ENCODE peak calls at places on chromosomes 5 and 9, in four cellular contexts. A is CD8-positive, alpha-beta T cell; F is heart right ventricle; T is kidney. J is an unnamed sample. For H3K4me1, the result is how much of the 10 kb centered on the place peaks cover.

GRCh38 chr9:69798737-69799136 is 21.9 kb upstream of the CFAP95 start:
- DNase-seq in F (no peak), A (no peak), T (no peak), J (no peak)

GRCh38 chr5:105462377-105462776 is 1899.8 kb upstream of the NUDT12 start:
- DNase-seq in T (no peak), A (no peak), F (no peak), J (no peak)

GRCh38 chr9:128396970-128397613 is 23.6 kb upstream of the CERCAM start:
- DNase-seq in T (no peak), F (peak), A (no peak), J (no peak)

GRCh38 chr9:37029304-37029775 is 4.7 kb downstream of the PAX5 start:
- DNase-seq in A (no peak), F (no peak), T (no peak), J (no peak)

GRCh38 chr5:171957591-171958251 is 48.7 kb downstream of the FBXW11 start:
- DNase-seq in A (peak), F (no peak), T (no peak), J (no peak)

GRCh38 chr5:43773032-43773830 is 170.3 kb downstream of the NNT start:
- DNase-seq in F (no peak), A (no peak), T (no peak), J (no peak)

GRCh38 chr9:6096821-6097220 is 81.4 kb upstream of the RANBP6 start:
- DNase-seq in A (no peak), T (no peak), F (no peak), J (no peak)

GRCh38 chr5:2780421-2781171 is 29.1 kb upstream of the IRX2 start:
- DNase-seq in A (no peak), F (no peak), T (peak), J (no peak)

GRCh38 chr5:38725419-38725865 is 120.4 kb upstream of the OSMR start:
- DNase-seq in F (no peak), T (no peak), A (no peak), J (no peak)

GRCh38 chr9:75996726-75997125 is 106.3 kb downstream of the PCSK5 start:
- DNase-seq in T (no peak), F (no peak), A (no peak), J (no peak)

GRCh38 chr5:10036136-10036535 is 213.6 kb downstream of the ATPSCKMT start:
- DNase-seq in F (no peak), A (no peak), T (no peak), J (no peak)

GRCh38 chr9:114035221-114035844 is 42.8 kb downstream of the AMBP start:
- DNase-seq in F (no peak), T (no peak), A (no peak), J (no peak)

GRCh38 chr5:30561771-30562170 is 631.7 kb upstream of the CDH6 start:
- DNase-seq in F (no peak), A (no peak), T (no peak), J (no peak)

GRCh38 chr5:133457439-133457838 is 154.9 kb downstream of the FSTL4 start:
- DNase-seq in A (no peak), T (no peak), F (no peak), J (no peak)

GRCh38 chr5:27191786-27192505 is 153.6 kb upstream of the CDH9 start:
- DNase-seq in F (no peak), A (no peak), T (no peak), J (no peak)

GRCh38 chr9:110768887-110769286 is 100.3 kb downstream of the MUSK start:
- DNase-seq in T (no peak), F (no peak), A (no peak), J (no peak)

GRCh38 chr9:35495984-35496383 is 6.1 kb downstream of the RUSC2 start:
- DNase-seq in T (no peak), A (no peak), F (no peak), J (no peak)

GRCh38 chr9:133167769-133168168 is 4.1 kb upstream of the GBGT1 start:
- DNase-seq in T (no peak), F (no peak), A (no peak), J (no peak)

GRCh38 chr9:34589656-34590375 is at the start of gene CNTFR:
- DNase-seq in T (no peak), A (no peak), F (peak), J (peak)

GRCh38 chr9:6876195-6876594 is 118.4 kb downstream of the KDM4C start:
- DNase-seq in T (no peak), F (no peak), A (no peak), J (no peak)

GRCh38 chr5:118068886-118069285 is 919.5 kb downstream of the DTWD2 start:
- DNase-seq in T (no peak), A (no peak), F (no peak), J (no peak)

GRCh38 chr9:88183798-88184495 is 45.7 kb upstream of the SPATA31C2 start:
- DNase-seq in T (no peak), F (peak), A (no peak), J (no peak)

GRCh38 chr9:87678650-87679355 is 47.1 kb upstream of the CTSL start:
- DNase-seq in A (peak), T (no peak), F (no peak), J (no peak)

GRCh38 chr5:178590924-178591423 is 781 bp upstream of the COL23A1 start:
- DNase-seq in F (no peak), A (no peak), T (no peak), J (peak)

GRCh38 chr9:81562221-81563019 is 126.9 kb downstream of the TLE1 start:
- DNase-seq in T (peak), A (no peak), F (peak), J (peak)

GRCh38 chr9:125867752-125868400 is 120.7 kb downstream of the PBX3 start:
- DNase-seq in A (no peak), T (no peak), F (no peak), J (no peak)

GRCh38 chr9:6068983-6069382 is 53.6 kb upstream of the RANBP6 start:
- DNase-seq in T (no peak), A (no peak), F (no peak), J (no peak)

GRCh38 chr5:40052812-40053211 is 626.9 kb upstream of the PTGER4 start:
- DNase-seq in A (no peak), T (no peak), F (no peak), J (no peak)

DNA sequence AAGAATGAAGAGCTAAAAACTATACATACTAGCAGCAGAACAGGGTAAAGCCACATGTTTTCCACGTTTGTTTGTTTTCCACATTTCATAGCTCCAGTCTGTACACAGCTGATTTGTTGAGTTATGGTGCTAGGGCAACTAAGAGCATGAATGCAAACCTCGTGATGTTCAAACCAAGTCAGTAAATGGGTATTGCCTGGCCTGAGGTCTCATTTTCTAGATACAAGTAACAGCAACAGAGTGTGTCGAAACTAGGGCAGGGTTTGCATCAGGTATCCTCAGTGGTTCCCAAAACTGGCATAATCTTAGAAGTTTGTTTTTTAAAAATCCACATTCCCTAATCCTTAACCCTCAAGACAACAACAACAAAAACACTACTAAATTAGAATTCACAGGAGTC is 89.3 kb downstream of the CEMIP2 start:
- DNase-seq in T (no peak), F (no peak), A (no peak), J (no peak)
- H3K4me1 ChIP-seq in T (under half), F (under half), A (under half), J (under half)

GRCh38 chr9:134418354-134418753 is 92.1 kb downstream of the RXRA start:
- DNase-seq in A (no peak), T (no peak), F (peak), J (no peak)

GRCh38 chr9:134418986-134419683 is 92.9 kb downstream of the RXRA start:
- DNase-seq in A (no peak), T (no peak), F (no peak), J (no peak)

GRCh38 chr9:134420974-134421432 is 94.7 kb downstream of the RXRA start:
- DNase-seq in T (no peak), A (no peak), F (no peak), J (no peak)

GRCh38 chr9:134420281-134420835 is 94.1 kb downstream of the RXRA start:
- DNase-seq in T (no peak), A (no peak), F (no peak), J (no peak)

GRCh38 chr9:134419684-134420076 is 93.4 kb downstream of the RXRA start:
- DNase-seq in T (no peak), F (no peak), A (no peak), J (no peak)
- H3K4me1 ChIP-seq in T (under half), F (under half), A (under half), J (half or more)

GRCh38 chr5:54531536-54531935 is 14.0 kb downstream of the SNX18 start:
- DNase-seq in A (no peak), T (no peak), F (no peak), J (no peak)
- H3K4me1 ChIP-seq in A (under half), T (under half), F (half or more), J (half or more)

GRCh38 chr9:77016111-77016525 is 3.3 kb upstream of the FOXB2 start:
- DNase-seq in F (no peak), A (no peak), T (no peak), J (no peak)

GRCh38 chr9:77015291-77016048 is 4.0 kb upstream of the FOXB2 start:
- DNase-seq in A (no peak), T (no peak), F (no peak), J (no peak)

GRCh38 chr9:77018058-77019009 is 1.1 kb upstream of the FOXB2 start:
- DNase-seq in T (peak), F (no peak), A (no peak), J (no peak)

GRCh38 chr9:77017505-77017894 is 2.0 kb upstream of the FOXB2 start:
- DNase-seq in F (no peak), A (no peak), T (no peak), J (no peak)

DNA sequence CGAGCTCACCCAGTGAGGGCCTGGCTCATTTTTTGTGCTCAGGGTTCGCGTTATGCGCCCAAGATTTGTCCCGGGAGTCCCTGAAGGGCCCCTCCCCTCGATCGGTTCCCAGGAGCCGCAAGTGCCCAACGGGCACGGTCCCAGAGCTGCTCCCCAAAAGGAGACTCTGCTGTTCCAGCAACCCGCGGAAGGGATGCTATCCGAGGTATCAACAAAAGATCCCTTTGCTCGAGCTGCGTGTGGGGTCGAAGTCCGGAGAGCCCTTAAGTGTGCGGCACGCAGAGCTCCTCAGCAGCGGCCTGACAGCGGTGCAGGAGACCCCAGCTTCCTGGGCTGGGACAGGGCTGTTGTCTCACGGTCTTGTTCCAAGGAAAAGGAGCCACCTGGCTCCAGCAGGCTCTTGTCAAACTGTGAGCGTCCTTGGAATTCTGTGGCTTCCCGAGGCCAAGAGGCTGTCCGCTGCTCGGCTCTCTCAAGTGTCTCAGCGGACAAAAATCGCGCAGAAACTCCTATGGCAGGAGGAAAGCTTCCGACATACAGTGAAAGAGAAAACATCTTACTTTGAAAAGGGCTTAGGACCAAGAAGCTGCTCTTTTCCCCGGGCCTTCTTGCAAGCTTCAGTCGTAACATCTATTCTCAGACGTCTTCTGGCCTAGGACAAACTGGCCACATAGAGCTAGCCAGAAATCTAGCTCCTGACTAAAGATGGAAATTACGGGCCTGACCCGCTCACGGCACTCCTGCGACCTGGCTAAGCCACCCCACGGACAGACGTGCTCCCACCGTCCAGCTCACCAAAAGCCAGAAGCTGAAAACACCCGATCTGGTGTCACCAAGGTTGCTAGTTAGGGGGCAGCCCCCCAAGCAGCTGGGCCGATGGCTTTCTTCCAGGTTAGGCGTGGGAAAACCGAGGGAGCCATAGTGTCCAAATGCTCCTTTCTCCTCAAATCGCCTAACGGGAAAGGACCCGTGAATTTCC is 2.6 kb upstream of the FOXB2 start:
- DNase-seq in T (no peak), A (no peak), F (no peak), J (no peak)
- H3K4me1 ChIP-seq in T (under half), A (under half), F (half or more), J (under half)

DNA sequence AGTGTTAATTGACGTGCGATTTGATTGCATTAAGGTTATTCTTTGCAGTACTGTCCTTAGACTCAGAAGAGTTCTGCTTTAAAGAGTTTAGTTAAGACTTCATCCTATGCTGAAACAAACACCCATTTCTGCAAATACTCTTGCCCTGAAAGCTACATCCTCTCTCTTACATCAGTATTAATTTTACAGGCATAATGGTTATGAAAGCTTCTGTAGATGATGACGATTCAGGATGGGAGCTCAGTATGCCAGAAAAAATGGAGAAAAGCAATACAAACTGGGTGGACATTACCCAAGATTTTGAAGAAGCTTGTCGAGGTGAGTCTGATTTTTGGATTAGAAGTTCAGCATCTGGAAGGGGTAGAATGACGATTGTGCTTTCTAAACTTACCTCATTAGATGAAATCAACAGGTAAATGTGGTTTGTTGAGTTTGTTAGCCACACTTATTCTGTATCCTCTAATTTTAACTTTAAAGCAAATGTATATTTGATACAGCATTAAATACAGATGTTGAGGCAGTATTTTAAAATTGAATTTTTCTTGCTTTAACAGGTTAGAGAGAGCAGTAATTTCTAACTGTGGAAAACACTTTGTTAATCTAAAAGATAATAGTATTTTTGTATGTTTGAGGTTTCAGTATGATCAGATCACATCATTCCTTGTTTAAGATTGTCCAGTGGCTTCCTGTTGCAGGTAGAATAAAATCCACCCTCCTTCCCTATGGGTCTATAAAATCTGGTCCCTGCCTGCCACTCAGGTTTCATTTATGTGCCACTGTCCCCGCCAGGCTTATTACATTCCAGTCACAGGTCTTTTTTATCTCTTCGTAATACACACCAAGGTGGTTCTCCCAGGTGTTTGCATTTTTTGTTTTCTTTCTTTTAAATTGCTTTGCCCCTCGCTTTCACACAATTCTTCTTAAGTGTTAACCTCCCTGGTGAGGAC is 1.3 kb downstream of the NAA35 start:
- DNase-seq in F (no peak), T (no peak), A (no peak), J (no peak)
- H3K4me1 ChIP-seq in F (under half), T (under half), A (under half), J (under half)

DNA sequence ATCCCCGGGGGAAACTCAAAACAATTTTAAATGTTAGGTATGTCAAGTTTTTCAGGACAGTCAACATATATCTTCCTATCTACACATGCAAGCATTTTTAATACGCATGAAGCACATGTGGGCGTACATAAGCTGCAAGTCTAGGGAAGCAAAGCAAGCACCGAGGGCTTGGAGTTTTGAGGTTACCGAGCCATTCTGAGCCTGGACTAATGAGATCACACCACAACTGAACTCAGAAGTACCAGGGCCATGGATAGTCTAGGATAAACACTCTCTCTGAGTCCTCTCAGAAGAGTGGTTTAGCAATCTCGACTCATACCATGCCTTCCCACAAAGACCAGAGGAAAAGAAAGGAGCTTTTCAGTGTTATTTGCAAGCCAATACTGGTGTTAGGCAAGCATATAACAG is 154.2 kb downstream of the AUH start:
- DNase-seq in A (no peak), T (no peak), F (no peak), J (no peak)
- H3K4me1 ChIP-seq in A (under half), T (under half), F (under half), J (under half)

GRCh38 chr5:31623249-31623648 is 15.7 kb upstream of the PDZD2 start:
- DNase-seq in A (no peak), F (no peak), T (no peak), J (no peak)
- H3K4me1 ChIP-seq in A (under half), F (under half), T (under half), J (under half)

GRCh38 chr5:80990971-80991370 is 30.8 kb downstream of the RASGRF2 start:
- DNase-seq in A (no peak), F (no peak), T (no peak), J (no peak)

GRCh38 chr5:80987078-80987766 is 27.1 kb downstream of the RASGRF2 start:
- DNase-seq in T (no peak), F (no peak), A (no peak), J (no peak)

GRCh38 chr5:80988419-80988925 is 28.3 kb downstream of the RASGRF2 start:
- DNase-seq in F (no peak), T (no peak), A (no peak), J (no peak)

GRCh38 chr5:80989883-80990282 is 29.7 kb downstream of the RASGRF2 start:
- DNase-seq in T (no peak), A (no peak), F (no peak), J (no peak)

DNA sequence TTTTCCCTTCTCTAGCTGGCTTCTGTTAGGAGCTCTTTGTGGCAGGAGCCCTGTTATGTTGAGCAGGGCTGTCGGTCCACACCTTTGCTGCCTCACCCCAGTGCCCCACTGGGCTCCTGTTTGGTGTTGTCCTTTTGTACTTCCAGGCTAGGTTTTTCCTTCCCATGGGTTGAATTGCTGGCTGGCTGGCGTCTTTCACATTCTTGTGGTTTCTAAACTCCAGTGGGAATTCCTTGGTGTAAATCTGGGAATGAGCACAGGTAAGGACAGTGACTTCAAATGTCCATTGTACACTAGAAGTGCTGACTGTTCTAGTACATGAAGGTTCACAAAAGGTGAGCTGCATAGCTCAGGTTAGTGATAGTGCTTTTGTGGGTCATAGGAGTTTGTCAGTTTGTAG is 30.4 kb downstream of the RASGRF2 start:
- DNase-seq in T (no peak), A (no peak), F (no peak), J (no peak)
- H3K4me1 ChIP-seq in T (under half), A (half or more), F (half or more), J (under half)